ENCODE peak calls at places on chromosome 3, in nine cellular contexts. D, Y, Q, I, U, A, F, X and K are unnamed samples. For H3K4me1, the result is how much of the 10 kb centered on the place peaks cover.

GRCh38 chr3:138434276-138434874 is at the start of gene ESYT3:
- DNase-seq in Q (peak), A (peak), I (peak), U (peak), X (peak), F (peak), Y (peak), D (peak), K (no peak)

GRCh38 chr3:150110097-150110496 is 139.4 kb upstream of the PFN2 start:
- DNase-seq in Q (no peak), Y (no peak), A (no peak), U (no peak), D (no peak), F (no peak), I (no peak), X (no peak), K (no peak)

GRCh38 chr3:134092231-134092701 is 62.5 kb upstream of the SLCO2A1 start:
- DNase-seq in A (no peak), U (no peak), Q (no peak), X (no peak), Y (no peak), D (peak), F (no peak), I (no peak), K (no peak)

GRCh38 chr3:127137113-127137512 is 55.8 kb upstream of the PRR23E start:
- DNase-seq in Y (peak), A (no peak), F (peak), Q (peak), D (no peak), I (no peak), U (no peak), X (no peak), K (no peak)

GRCh38 chr3:147368151-147368550 is 38.2 kb downstream of the ZIC4 start:
- DNase-seq in Q (no peak), Y (no peak), I (no peak), X (no peak), F (no peak), U (no peak), D (no peak), A (no peak), K (no peak)

GRCh38 chr3:49799761-49800160 is at the start of gene CDHR4:
- DNase-seq in F (peak), Y (no peak), Q (no peak), D (peak), I (no peak), U (no peak), A (no peak), X (no peak), K (no peak)

GRCh38 chr3:184443831-184444230 is 64.0 kb downstream of the CHRD start:
- DNase-seq in D (no peak), F (no peak), I (no peak), A (no peak), X (no peak), Y (no peak), U (no peak), Q (no peak), K (no peak)

GRCh38 chr3:170896781-170897180 is 11.7 kb downstream of the EIF5A2 start:
- DNase-seq in A (no peak), D (no peak), F (no peak), Q (no peak), X (no peak), Y (no peak), I (no peak), U (no peak), K (no peak)

GRCh38 chr3:50189274-50189673 is 2.1 kb upstream of the GNAT1 start:
- DNase-seq in Q (peak), X (peak), I (peak), U (peak), A (peak), Y (peak), D (peak), F (peak), K (peak)

GRCh38 chr3:171851685-171852084 is 8.5 kb downstream of the TMEM212 start:
- DNase-seq in Y (no peak), I (no peak), F (peak), X (no peak), A (no peak), Q (no peak), U (no peak), D (peak), K (no peak)

GRCh38 chr3:150253622-150254021 is 154.5 kb upstream of the TSC22D2 start:
- DNase-seq in X (no peak), Q (no peak), F (no peak), A (no peak), I (no peak), Y (no peak), U (peak), D (no peak), K (no peak)

GRCh38 chr3:14125193-14126016 is 553 bp downstream of the TMEM43 start:
- DNase-seq in D (peak), X (peak), I (peak), A (no peak), F (peak), U (peak), Q (peak), Y (peak), K (no peak)

GRCh38 chr3:132222868-132223538 is 94.2 kb upstream of the ACP3 start:
- DNase-seq in X (peak), I (no peak), F (peak), Y (no peak), D (no peak), A (no peak), U (peak), Q (peak), K (no peak)

GRCh38 chr3:173098959-173099358 is 42.1 kb downstream of the SPATA16 start:
- DNase-seq in Y (no peak), X (no peak), I (no peak), A (no peak), F (no peak), D (no peak), U (no peak), Q (no peak), K (no peak)

GRCh38 chr3:184234224-184234623 is 4.8 kb downstream of the VWA5B2 start:
- DNase-seq in U (peak), Y (peak), D (peak), Q (peak), A (no peak), F (peak), X (no peak), I (peak), K (no peak)

GRCh38 chr3:115233021-115233420 is 85.9 kb upstream of the ZBTB20 start:
- DNase-seq in Y (no peak), F (no peak), Q (no peak), X (no peak), A (no peak), D (peak), U (no peak), I (no peak), K (no peak)

GRCh38 chr3:99534951-99535704 is 103.3 kb upstream of the COL8A1 start:
- DNase-seq in D (peak), F (no peak), X (no peak), A (no peak), I (peak), U (no peak), Q (no peak), Y (no peak), K (no peak)

GRCh38 chr3:128163432-128163831 is 10.2 kb downstream of the EEFSEC start:
- DNase-seq in I (no peak), A (no peak), U (no peak), D (no peak), Q (no peak), F (no peak), Y (no peak), X (no peak), K (no peak)

GRCh38 chr3:149174901-149175300 is 45.5 kb downstream of the HPS3 start:
- DNase-seq in U (peak), F (no peak), I (no peak), A (no peak), D (no peak), Q (no peak), X (peak), Y (no peak), K (no peak)

GRCh38 chr3:41652931-41653330 is 309.0 kb downstream of the ULK4 start:
- DNase-seq in Q (no peak), F (no peak), A (no peak), U (no peak), D (peak), Y (no peak), X (peak), I (no peak), K (no peak)

GRCh38 chr3:21174461-21174860 is 576.5 kb downstream of the ZNF385D start:
- DNase-seq in A (no peak), I (no peak), D (no peak), F (no peak), U (no peak), X (no peak), Q (no peak), Y (no peak), K (no peak)

GRCh38 chr3:126083511-126083912 is 412 bp downstream of the SLC41A3 start:
- DNase-seq in U (peak), Q (peak), Y (peak), I (peak), D (peak), A (no peak), F (peak), X (peak), K (no peak)

GRCh38 chr3:178318957-178319528 is 217.2 kb upstream of the KCNMB2 start:
- DNase-seq in X (no peak), Y (no peak), F (no peak), Q (no peak), U (no peak), A (no peak), I (no peak), D (no peak), K (no peak)

GRCh38 chr3:46393554-46394434 is 13.1 kb downstream of the CCR5AS start:
- DNase-seq in D (peak), Q (no peak), X (no peak), I (peak), A (no peak), F (no peak), U (peak), Y (no peak), K (no peak)

GRCh38 chr3:98901032-98901464 is 447 bp downstream of the DCBLD2 start:
- DNase-seq in A (no peak), Q (peak), X (peak), F (peak), Y (peak), I (peak), U (peak), D (peak), K (peak)

GRCh38 chr3:117708601-117709000 is 999.0 kb downstream of the TUSC7 start:
- DNase-seq in U (no peak), D (peak), Y (no peak), I (no peak), F (no peak), X (no peak), A (no peak), Q (no peak), K (no peak)

GRCh38 chr3:52290596-52291507 is 3.2 kb downstream of the GLYCTK start:
- DNase-seq in Q (no peak), F (no peak), I (peak), D (no peak), Y (no peak), X (no peak), A (no peak), U (no peak), K (no peak)

GRCh38 chr3:3559786-3560185 is 239.4 kb upstream of the LRRN1 start:
- DNase-seq in D (no peak), Y (no peak), X (no peak), I (no peak), U (no peak), A (no peak), F (no peak), Q (no peak), K (no peak)

GRCh38 chr3:134294302-134294925 is 43.8 kb upstream of the RYK start:
- DNase-seq in Y (no peak), X (no peak), U (no peak), D (no peak), A (no peak), F (no peak), I (no peak), Q (no peak), K (peak)

GRCh38 chr3:111695584-111696213 is 100.6 kb upstream of the ZBED2 start:
- DNase-seq in A (no peak), D (peak), X (no peak), Q (no peak), I (no peak), Y (no peak), F (no peak), U (no peak), K (no peak)

GRCh38 chr3:111692593-111693552 is 97.7 kb upstream of the ZBED2 start:
- DNase-seq in Q (no peak), U (no peak), A (no peak), I (no peak), X (no peak), D (no peak), Y (no peak), F (no peak), K (no peak)

GRCh38 chr3:111691293-111691909 is 96.3 kb upstream of the ZBED2 start:
- DNase-seq in Q (no peak), X (peak), Y (no peak), F (no peak), U (no peak), D (peak), A (no peak), I (no peak), K (peak)

GRCh38 chr3:111690242-111690641 is 95.1 kb upstream of the ZBED2 start:
- DNase-seq in I (no peak), D (peak), Q (no peak), F (no peak), A (no peak), Y (no peak), U (peak), X (peak), K (no peak)

DNA sequence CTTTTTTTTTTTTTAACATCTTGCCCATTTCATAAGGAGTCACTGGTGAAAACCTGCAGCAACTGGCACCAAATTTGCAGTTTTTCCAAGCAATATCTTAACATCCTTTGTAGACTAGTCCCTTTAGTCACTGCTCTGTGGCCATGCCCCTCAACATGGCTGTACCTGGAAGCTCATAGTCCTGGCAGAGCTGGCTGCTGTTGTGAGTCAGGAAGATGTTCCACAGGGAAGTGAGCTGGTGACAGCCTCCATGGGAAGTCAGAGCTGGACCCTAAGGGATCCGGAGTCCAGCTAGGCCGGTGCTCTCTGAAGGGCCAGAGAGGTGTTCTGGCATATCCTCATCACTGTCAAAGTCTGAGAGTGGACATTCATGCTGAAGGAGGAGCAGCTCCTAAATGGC is 99.3 kb upstream of the ZBED2 start:
- DNase-seq in U (no peak), X (no peak), I (no peak), D (no peak), Q (no peak), A (no peak), F (no peak), Y (no peak), K (no peak)
- H3K4me1 ChIP-seq in U (under half), X (under half), I (under half), D (under half), Q (under half), A (under half), F (under half), Y (under half), K (under half)

GRCh38 chr3:152325136-152325535 is 56.4 kb downstream of the MBNL1 start:
- DNase-seq in A (no peak), U (no peak), Y (no peak), I (no peak), X (no peak), D (no peak), Q (no peak), F (no peak), K (no peak)

GRCh38 chr3:152321806-152322377 is 53.2 kb downstream of the MBNL1 start:
- DNase-seq in U (no peak), Y (no peak), Q (no peak), D (no peak), F (no peak), I (no peak), A (no peak), X (no peak), K (no peak)

GRCh38 chr3:152321321-152321720 is 52.6 kb downstream of the MBNL1 start:
- DNase-seq in F (no peak), X (no peak), Y (no peak), U (no peak), D (no peak), A (no peak), I (no peak), Q (no peak), K (no peak)

GRCh38 chr3:152322756-152323155 is 54.0 kb downstream of the MBNL1 start:
- DNase-seq in Q (no peak), Y (no peak), U (no peak), D (no peak), A (no peak), X (no peak), F (no peak), I (no peak), K (no peak)

DNA sequence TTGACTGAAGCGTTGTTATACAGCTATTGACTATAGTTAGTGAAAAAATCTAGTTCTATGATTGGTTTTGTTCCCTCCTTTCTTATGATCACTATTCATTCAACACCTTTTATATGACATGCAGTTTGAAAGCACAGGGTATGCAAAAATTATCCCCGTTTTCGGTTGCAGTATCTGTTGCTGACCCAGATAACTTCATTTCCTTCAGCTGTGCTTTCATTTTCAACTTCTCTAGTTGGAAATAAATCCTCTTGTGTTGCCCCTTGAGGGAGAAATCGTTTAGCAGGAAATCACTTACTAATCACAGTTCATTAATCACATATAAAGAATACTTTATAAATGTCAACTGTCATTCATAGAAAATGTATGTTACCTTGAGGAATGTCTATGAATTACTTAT is 55.1 kb downstream of the MBNL1 start:
- DNase-seq in X (no peak), Y (no peak), U (no peak), I (no peak), A (no peak), Q (no peak), F (no peak), D (no peak), K (no peak)
- H3K4me1 ChIP-seq in X (under half), Y (half or more), U (under half), I (half or more), A (half or more), Q (under half), F (half or more), D (under half), K (half or more)

GRCh38 chr3:32428092-32429068 is 36.7 kb downstream of the CMTM7 start:
- DNase-seq in Q (no peak), F (no peak), D (no peak), I (no peak), Y (no peak), X (no peak), U (no peak), A (no peak), K (peak)

GRCh38 chr3:32431481-32431880 is 39.8 kb downstream of the CMTM7 start:
- DNase-seq in U (no peak), I (no peak), D (no peak), Q (no peak), F (no peak), X (no peak), A (no peak), Y (no peak), K (no peak)

GRCh38 chr3:32432711-32433530 is 41.3 kb downstream of the CMTM7 start:
- DNase-seq in X (no peak), D (peak), F (no peak), Y (no peak), Q (no peak), U (no peak), I (no peak), A (no peak), K (peak)

GRCh38 chr3:32432045-32432710 is 40.5 kb downstream of the CMTM7 start:
- DNase-seq in I (no peak), F (no peak), U (no peak), D (no peak), Q (no peak), Y (peak), X (no peak), A (no peak), K (no peak)

DNA sequence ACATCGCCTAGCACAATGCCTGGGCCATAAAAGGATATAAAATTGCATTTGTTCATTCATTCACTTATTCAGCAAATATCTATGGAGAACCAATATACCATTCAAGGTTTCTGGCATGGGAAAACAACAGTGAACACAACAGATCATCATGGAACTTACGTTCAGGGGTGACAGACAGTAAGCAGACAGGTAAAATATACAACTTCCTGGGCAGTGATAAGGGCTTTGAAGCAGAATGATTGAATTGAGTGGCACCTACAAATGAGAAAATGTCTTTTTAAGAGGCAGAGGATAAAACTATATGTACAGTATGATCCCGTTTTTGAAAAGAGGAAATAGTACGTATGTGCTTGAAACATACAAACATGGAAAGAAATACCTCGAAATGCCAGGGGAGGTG is 39.2 kb downstream of the CMTM7 start:
- DNase-seq in X (no peak), Y (no peak), A (no peak), I (no peak), D (no peak), Q (no peak), U (no peak), F (no peak), K (no peak)
- H3K4me1 ChIP-seq in X (under half), Y (under half), A (under half), I (under half), D (under half), Q (under half), U (under half), F (under half), K (half or more)

GRCh38 chr3:66312039-66312438 is 91.2 kb downstream of the SLC25A26 start:
- DNase-seq in Q (no peak), Y (no peak), U (no peak), I (no peak), D (no peak), A (no peak), X (no peak), F (no peak), K (no peak)
- H3K4me1 ChIP-seq in Q (under half), Y (under half), U (under half), I (under half), D (under half), A (under half), X (under half), F (under half), K (under half)

GRCh38 chr3:7288133-7288532 is 427.2 kb downstream of the GRM7 start:
- DNase-seq in Q (no peak), X (no peak), I (no peak), A (no peak), Y (no peak), D (no peak), U (no peak), F (no peak), K (no peak)

GRCh38 chr3:7293286-7293685 is 432.4 kb downstream of the GRM7 start:
- DNase-seq in I (no peak), X (no peak), A (no peak), Y (no peak), Q (no peak), D (no peak), U (no peak), F (no peak), K (no peak)

GRCh38 chr3:7290062-7290825 is 429.3 kb downstream of the GRM7 start:
- DNase-seq in D (no peak), I (no peak), U (no peak), A (no peak), F (no peak), X (no peak), Q (no peak), Y (no peak), K (no peak)

GRCh38 chr3:7289113-7289512 is 428.2 kb downstream of the GRM7 start:
- DNase-seq in A (no peak), I (no peak), Q (no peak), U (no peak), F (no peak), X (no peak), Y (no peak), D (no peak), K (no peak)

GRCh38 chr3:7292362-7292761 is 431.4 kb downstream of the GRM7 start:
- DNase-seq in A (no peak), U (no peak), Q (no peak), D (no peak), X (no peak), F (no peak), I (no peak), Y (no peak), K (no peak)
- H3K4me1 ChIP-seq in A (under half), U (under half), Q (under half), D (under half), X (under half), F (under half), I (under half), Y (under half), K (under half)